ENCODE peak calls at places on chromosomes 6 and 20, in seven cellular contexts. One of them, this sample, is unnamed.

GRCh38 chr6:129923520-129923919 is 62.4 kb upstream of the TMEM244 start:
- DNase-seq in pancreas: no peak
- DNase-seq in thoracic aorta: no peak
- DNase-seq in GM12878: no peak
- DNase-seq in RWPE1: no peak
- DNase-seq in aorta: no peak
- DNase-seq in A549: no peak
- DNase-seq in this sample: no peak

GRCh38 chr6:14739830-14740229 is 506.0 kb upstream of the JARID2 start:
- DNase-seq in RWPE1: no peak
- DNase-seq in aorta: no peak
- DNase-seq in thoracic aorta: no peak
- DNase-seq in A549: no peak
- DNase-seq in pancreas: no peak
- DNase-seq in GM12878: no peak
- DNase-seq in this sample: no peak

GRCh38 chr6:46325561-46326525 is 155.1 kb upstream of the ENPP5 start:
- DNase-seq in pancreas: no peak
- DNase-seq in aorta: peak; percentile 48
- DNase-seq in GM12878: no peak
- DNase-seq in thoracic aorta: no peak
- DNase-seq in A549: no peak
- DNase-seq in RWPE1: no peak
- DNase-seq in this sample: no peak

GRCh38 chr20:63027425-63028389 is 20.9 kb upstream of the BHLHE23 start:
- DNase-seq in RWPE1: peak; percentile 62
- DNase-seq in pancreas: no peak
- DNase-seq in A549: peak; percentile 71
- DNase-seq in GM12878: no peak
- DNase-seq in aorta: peak; percentile 31
- DNase-seq in thoracic aorta: no peak
- DNase-seq in this sample: no peak

GRCh38 chr6:74654296-74654695 is 551.6 kb downstream of the COL12A1 start:
- DNase-seq in A549: no peak
- DNase-seq in GM12878: no peak
- DNase-seq in pancreas: no peak
- DNase-seq in RWPE1: no peak
- DNase-seq in aorta: no peak
- DNase-seq in thoracic aorta: no peak
- DNase-seq in this sample: no peak

GRCh38 chr6:87277123-87277522 is 45.3 kb upstream of the SMIM8 start:
- DNase-seq in pancreas: no peak
- DNase-seq in A549: peak; percentile 39
- DNase-seq in aorta: no peak
- DNase-seq in thoracic aorta: no peak
- DNase-seq in RWPE1: no peak
- DNase-seq in GM12878: no peak
- DNase-seq in this sample: no peak

GRCh38 chr6:87200469-87201174 is 45.3 kb downstream of the ZNF292 start:
- DNase-seq in aorta: no peak
- DNase-seq in GM12878: no peak
- DNase-seq in pancreas: no peak
- DNase-seq in thoracic aorta: no peak
- DNase-seq in A549: no peak
- DNase-seq in RWPE1: no peak
- DNase-seq in this sample: no peak

GRCh38 chr20:62918137-62918536 is 8.2 kb downstream of the DIDO1 start:
- DNase-seq in RWPE1: no peak
- DNase-seq in thoracic aorta: no peak
- DNase-seq in A549: no peak
- DNase-seq in aorta: no peak
- DNase-seq in GM12878: no peak
- DNase-seq in pancreas: no peak
- DNase-seq in this sample: no peak

GRCh38 chr6:13355969-13356368 is 27.6 kb upstream of the TBC1D7 start:
- DNase-seq in GM12878: peak; percentile 92
- DNase-seq in RWPE1: peak; percentile 69
- DNase-seq in A549: no peak
- DNase-seq in thoracic aorta: no peak
- DNase-seq in pancreas: no peak
- DNase-seq in aorta: no peak
- DNase-seq in this sample: peak; percentile 81

GRCh38 chr6:43912598-43913387 is 142.8 kb downstream of the VEGFA start:
- DNase-seq in aorta: no peak
- DNase-seq in GM12878: no peak
- DNase-seq in RWPE1: no peak
- DNase-seq in thoracic aorta: no peak
- DNase-seq in pancreas: no peak
- DNase-seq in A549: no peak
- DNase-seq in this sample: no peak

GRCh38 chr20:36097331-36097730 is 57.2 kb upstream of the EPB41L1 start:
- DNase-seq in A549: no peak
- DNase-seq in aorta: no peak
- DNase-seq in pancreas: no peak
- DNase-seq in thoracic aorta: no peak
- DNase-seq in RWPE1: no peak
- DNase-seq in GM12878: no peak
- DNase-seq in this sample: no peak

GRCh38 chr6:52391599-52391998 is 28.5 kb upstream of the EFHC1 start:
- DNase-seq in thoracic aorta: no peak
- DNase-seq in RWPE1: no peak
- DNase-seq in GM12878: no peak
- DNase-seq in A549: no peak
- DNase-seq in aorta: no peak
- DNase-seq in pancreas: no peak
- DNase-seq in this sample: no peak

GRCh38 chr6:42704251-42704936 is 18.0 kb downstream of the PRPH2 start:
- DNase-seq in pancreas: peak; percentile 42
- DNase-seq in aorta: peak; percentile 71
- DNase-seq in thoracic aorta: no peak
- DNase-seq in GM12878: no peak
- DNase-seq in RWPE1: no peak
- DNase-seq in A549: no peak
- DNase-seq in this sample: no peak

GRCh38 chr6:36615018-36615761 is 21.0 kb downstream of the SRSF3 start:
- DNase-seq in pancreas: peak; percentile 27
- DNase-seq in thoracic aorta: no peak
- DNase-seq in A549: peak; percentile 60
- DNase-seq in aorta: peak; percentile 61
- DNase-seq in RWPE1: peak; percentile 49
- DNase-seq in GM12878: no peak
- DNase-seq in this sample: no peak
- H3K27ac ChIP-seq in pancreas: no peak overlapping the region
- H3K27ac ChIP-seq in thoracic aorta: no peak overlapping the region
- H3K27ac ChIP-seq in A549: peak overlapping the region; percentile 79
- H3K27ac ChIP-seq in aorta: no peak overlapping the region
- H3K27ac ChIP-seq in RWPE1: peak overlapping the region; percentile 50
- H3K27ac ChIP-seq in GM12878: no peak overlapping the region
- H3K27ac ChIP-seq in this sample: peak overlapping the region; percentile 26

GRCh38 chr6:9532621-9533557 is 882.0 kb downstream of the TFAP2A start:
- DNase-seq in thoracic aorta: no peak
- DNase-seq in GM12878: no peak
- DNase-seq in aorta: no peak
- DNase-seq in RWPE1: no peak
- DNase-seq in A549: peak; percentile 30
- DNase-seq in pancreas: no peak
- DNase-seq in this sample: no peak
- H3K27ac ChIP-seq in thoracic aorta: no peak overlapping the region
- H3K27ac ChIP-seq in GM12878: no peak overlapping the region
- H3K27ac ChIP-seq in aorta: no peak overlapping the region
- H3K27ac ChIP-seq in RWPE1: no peak overlapping the region
- H3K27ac ChIP-seq in A549: peak overlapping the region; percentile 17
- H3K27ac ChIP-seq in pancreas: no peak overlapping the region
- H3K27ac ChIP-seq in this sample: peak overlapping the region; percentile 10

GRCh38 chr6:125201961-125202729 is 48.6 kb downstream of the TPD52L1 start:
- DNase-seq in thoracic aorta: no peak
- DNase-seq in GM12878: no peak
- DNase-seq in RWPE1: peak; percentile 77
- DNase-seq in aorta: peak; percentile 81
- DNase-seq in pancreas: peak; percentile 44
- DNase-seq in A549: peak; percentile 89
- DNase-seq in this sample: peak; percentile 49
- H3K27ac ChIP-seq in thoracic aorta: peak overlapping the region; percentile 53
- H3K27ac ChIP-seq in GM12878: no peak overlapping the region
- H3K27ac ChIP-seq in RWPE1: peak overlapping the region; percentile 76
- H3K27ac ChIP-seq in aorta: no peak overlapping the region
- H3K27ac ChIP-seq in pancreas: no peak overlapping the region
- H3K27ac ChIP-seq in A549: peak overlapping the region; percentile 97
- H3K27ac ChIP-seq in this sample: peak overlapping the region; percentile 90

GRCh38 chr20:24736844-24737211 is 212.2 kb upstream of the CST7 start:
- DNase-seq in aorta: no peak
- DNase-seq in thoracic aorta: no peak
- DNase-seq in RWPE1: no peak
- DNase-seq in pancreas: no peak
- DNase-seq in GM12878: no peak
- DNase-seq in A549: no peak
- DNase-seq in this sample: no peak

GRCh38 chr20:24737212-24737850 is 211.7 kb upstream of the CST7 start:
- DNase-seq in aorta: no peak
- DNase-seq in A549: no peak
- DNase-seq in RWPE1: no peak
- DNase-seq in thoracic aorta: no peak
- DNase-seq in pancreas: no peak
- DNase-seq in GM12878: no peak
- DNase-seq in this sample: no peak

GRCh38 chr20:24736131-24736843 is 212.8 kb upstream of the CST7 start:
- DNase-seq in A549: no peak
- DNase-seq in RWPE1: no peak
- DNase-seq in thoracic aorta: no peak
- DNase-seq in aorta: no peak
- DNase-seq in GM12878: no peak
- DNase-seq in pancreas: no peak
- DNase-seq in this sample: no peak

GRCh38 chr20:24734139-24734538 is 214.9 kb upstream of the CST7 start:
- DNase-seq in GM12878: no peak
- DNase-seq in A549: no peak
- DNase-seq in pancreas: no peak
- DNase-seq in thoracic aorta: no peak
- DNase-seq in aorta: no peak
- DNase-seq in RWPE1: no peak
- DNase-seq in this sample: no peak

GRCh38 chr20:24735263-24735662 is 213.8 kb upstream of the CST7 start:
- DNase-seq in aorta: no peak
- DNase-seq in thoracic aorta: no peak
- DNase-seq in GM12878: no peak
- DNase-seq in pancreas: no peak
- DNase-seq in A549: no peak
- DNase-seq in RWPE1: no peak
- DNase-seq in this sample: no peak
- H3K27ac ChIP-seq in aorta: no peak overlapping the region
- H3K27ac ChIP-seq in thoracic aorta: no peak overlapping the region
- H3K27ac ChIP-seq in GM12878: no peak overlapping the region
- H3K27ac ChIP-seq in pancreas: no peak overlapping the region
- H3K27ac ChIP-seq in A549: no peak overlapping the region
- H3K27ac ChIP-seq in RWPE1: no peak overlapping the region
- H3K27ac ChIP-seq in this sample: no peak overlapping the region

GRCh38 chr6:163839296-163839695 is 424.8 kb downstream of the QKI start:
- DNase-seq in RWPE1: no peak
- DNase-seq in A549: no peak
- DNase-seq in aorta: no peak
- DNase-seq in thoracic aorta: no peak
- DNase-seq in GM12878: no peak
- DNase-seq in pancreas: no peak
- DNase-seq in this sample: no peak
- H3K27ac ChIP-seq in RWPE1: no peak overlapping the region
- H3K27ac ChIP-seq in A549: no peak overlapping the region
- H3K27ac ChIP-seq in aorta: no peak overlapping the region
- H3K27ac ChIP-seq in thoracic aorta: no peak overlapping the region
- H3K27ac ChIP-seq in GM12878: no peak overlapping the region
- H3K27ac ChIP-seq in pancreas: no peak overlapping the region
- H3K27ac ChIP-seq in this sample: no peak overlapping the region

This sample was measured in epithelial cell of prostate.